ENCODE peak calls at places on chromosomes 12 and 14, in ten cellular contexts. M, K, Z, T, W, E, N, R, G and A are unnamed samples.

GRCh38 chr12:80064269-80064668 is 35.1 kb upstream of the OTOGL start:
- DNase-seq in M (no peak), K (peak), Z (no peak), T (no peak), W (no peak), E (no peak), N (peak), R (no peak), G (no peak), A (no peak)

GRCh38 chr12:122855071-122855829 is 20.0 kb downstream of the HIP1R start:
- DNase-seq in M (no peak), K (no peak), Z (no peak), T (no peak), W (no peak), E (no peak), N (no peak), R (no peak), G (peak), A (no peak)

GRCh38 chr12:14892726-14893442 is 7.2 kb upstream of the MGP start:
- DNase-seq in M (no peak), K (peak), Z (no peak), T (no peak), W (no peak), E (peak), N (peak), R (peak), G (no peak), A (no peak)

GRCh38 chr12:53078425-53079225 is 565 bp downstream of the SPRYD3 start:
- DNase-seq in M (no peak), K (no peak), Z (peak), T (no peak), W (no peak), E (no peak), N (peak), R (peak), G (no peak), A (peak)

GRCh38 chr14:93348292-93348691 is 1.3 kb downstream of the COX8C start:
- DNase-seq in M (no peak), K (no peak), Z (no peak), T (no peak), W (no peak), E (no peak), N (no peak), R (no peak), G (no peak), A (no peak)

GRCh38 chr12:19802915-19803314 is 363.6 kb downstream of the AEBP2 start:
- DNase-seq in M (no peak), K (no peak), Z (no peak), T (no peak), W (no peak), E (no peak), N (no peak), R (no peak), G (no peak), A (no peak)

GRCh38 chr12:63151898-63152700 is 1.1 kb upstream of the AVPR1A start:
- DNase-seq in M (peak), K (peak), Z (peak), T (no peak), W (no peak), E (peak), N (peak), R (peak), G (peak), A (no peak)

GRCh38 chr14:72094844-72095582 is 162.8 kb downstream of the RGS6 start:
- DNase-seq in M (peak), K (no peak), Z (no peak), T (no peak), W (no peak), E (no peak), N (no peak), R (no peak), G (no peak), A (no peak)

GRCh38 chr12:25328082-25328712 is 77.5 kb upstream of the KRAS start:
- DNase-seq in M (no peak), K (peak), Z (peak), T (no peak), W (no peak), E (no peak), N (peak), R (peak), G (no peak), A (no peak)

GRCh38 chr12:15811192-15812127 is 22.3 kb upstream of the EPS8 start:
- DNase-seq in M (no peak), K (no peak), Z (no peak), T (no peak), W (no peak), E (no peak), N (no peak), R (no peak), G (no peak), A (no peak)

GRCh38 chr14:104554608-104555401 is 24.8 kb upstream of the C14orf180 start:
- DNase-seq in M (no peak), K (no peak), Z (no peak), T (no peak), W (no peak), E (no peak), N (no peak), R (no peak), G (peak), A (no peak)

GRCh38 chr12:52783563-52784316 is 6.6 kb upstream of the KRT76 start:
- DNase-seq in M (no peak), K (no peak), Z (no peak), T (no peak), W (no peak), E (no peak), N (no peak), R (no peak), G (no peak), A (no peak)

GRCh38 chr14:99910337-99911268 is 117.4 kb downstream of the EML1 start:
- DNase-seq in M (no peak), K (peak), Z (no peak), T (no peak), W (no peak), E (peak), N (peak), R (peak), G (no peak), A (no peak)

GRCh38 chr14:56774503-56774902 is 35.8 kb downstream of the OTX2 start:
- DNase-seq in M (no peak), K (no peak), Z (no peak), T (no peak), W (no peak), E (peak), N (no peak), R (no peak), G (no peak), A (no peak)